ENCODE peak calls at places on chromosomes 11 and 22, in nine cellular contexts. Z, Y, R, N, F, M, S, P and O are unnamed samples.
A peak's percentile ranks its signal among the peaks of the same experiment; 100 is the strongest.

GRCh38 chr11:76208829-76209670 is 2.7 kb upstream of the WNT11 start:
- DNase-seq in M (peak; percentile 72), R (peak; percentile 94), N (peak; percentile 95), Z (peak; percentile 85), S (peak; percentile 79), F (peak; percentile 79), Y (peak; percentile 45), P (peak; percentile 87), O (peak; percentile 71)

GRCh38 chr22:31083923-31084810 is 3.0 kb downstream of the SMTN start:
- DNase-seq in N (peak; percentile 56), Y (no peak), Z (no peak), M (no peak), F (no peak), R (no peak), P (no peak), S (no peak), O (no peak)

GRCh38 chr22:39532215-39533071 is at the start of gene RPS19BP1:
- DNase-seq in M (peak; percentile 99), P (peak; percentile 98), S (peak; percentile 99), Z (peak; percentile 99), Y (peak; percentile 100), N (peak; percentile 99), R (peak; percentile 99), F (peak; percentile 99), O (peak; percentile 100)

GRCh38 chr11:124640660-124641059 is 18.0 kb downstream of the TBRG1 start:
- DNase-seq in N (no peak), M (no peak), F (no peak), R (no peak), P (no peak), Y (no peak), S (no peak), Z (no peak), O (no peak)

GRCh38 chr22:49402169-49402568 is 425.5 kb downstream of the BRD1 start:
- DNase-seq in S (no peak), F (no peak), Y (no peak), R (no peak), M (no peak), P (no peak), N (no peak), Z (peak; percentile 7), O (no peak)

GRCh38 chr22:29907753-29908515 is 25.0 kb downstream of the MTMR3 start:
- DNase-seq in Y (peak; percentile 98), S (peak; percentile 86), N (peak; percentile 90), P (no peak), Z (peak; percentile 82), M (peak; percentile 79), R (peak; percentile 72), F (peak; percentile 81), O (peak; percentile 92)

GRCh38 chr11:75626692-75627536 is 41.9 kb downstream of the MAP6 start:
- DNase-seq in R (no peak), Y (peak; percentile 48), F (no peak), M (no peak), Z (no peak), N (no peak), P (no peak), S (no peak), O (no peak)

GRCh38 chr11:46916669-46917108 is 1.7 kb downstream of the LRP4 start:
- DNase-seq in Y (peak; percentile 76), Z (no peak), S (peak; percentile 66), P (no peak), R (peak; percentile 83), F (peak; percentile 72), M (peak; percentile 72), N (peak; percentile 79), O (peak; percentile 42)

GRCh38 chr11:108857382-108857781 is 192.5 kb downstream of the DDX10 start:
- DNase-seq in Z (no peak), F (no peak), Y (no peak), R (peak; percentile 78), N (no peak), S (no peak), M (peak; percentile 58), P (no peak), O (no peak)

GRCh38 chr11:12159351-12160099 is 49.1 kb downstream of the MICAL2 start:
- DNase-seq in R (no peak), S (peak; percentile 59), N (no peak), F (no peak), Y (peak; percentile 94), P (no peak), Z (no peak), M (peak; percentile 68), O (no peak)

GRCh38 chr11:116791002-116791812 is 472 bp downstream of the APOA5 start:
- DNase-seq in F (peak; percentile 66), M (peak; percentile 74), Y (peak; percentile 33), N (peak; percentile 93), R (peak; percentile 92), S (peak; percentile 49), P (peak; percentile 88), Z (peak; percentile 87), O (peak; percentile 71)

GRCh38 chr11:131691558-131692041 is 321.2 kb downstream of the NTM start:
- DNase-seq in S (no peak), Y (peak; percentile 20), F (no peak), M (no peak), R (no peak), P (no peak), N (no peak), Z (no peak), O (no peak)

GRCh38 chr22:28997342-28997741 is 64.3 kb downstream of the C22orf31 start:
- DNase-seq in P (no peak), F (no peak), N (no peak), Z (no peak), S (no peak), M (no peak), Y (no peak), R (no peak), O (no peak)

DNA sequence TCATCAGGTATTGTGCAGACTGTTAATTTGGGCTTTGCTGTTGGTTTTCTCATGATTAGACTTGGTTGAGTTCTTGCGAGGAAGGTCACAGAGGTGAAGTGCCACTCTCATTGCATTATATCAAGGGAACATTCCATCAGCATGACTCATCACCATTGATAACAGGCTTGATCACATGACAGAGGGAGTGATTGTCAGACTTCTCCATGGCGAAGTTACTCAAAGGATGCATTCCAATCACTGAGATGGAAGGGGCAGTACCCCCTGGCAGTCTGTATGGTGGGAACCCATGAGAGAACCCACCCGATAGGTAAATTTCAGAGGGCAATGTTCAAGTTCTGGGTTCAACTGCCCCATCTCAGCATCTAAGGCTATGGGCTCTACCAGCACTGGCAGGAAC is 19.4 kb upstream of the P2RY2 start:
- DNase-seq in Z (no peak), S (peak; percentile 64), N (no peak), M (no peak), P (no peak), Y (peak; percentile 20), R (no peak), F (no peak), O (peak; percentile 94)
- H3K4me1 ChIP-seq in Z (peaks cover 26% of the 10 kb centered on the region), S (peaks cover 44% of the 10 kb centered on the region), N (no peaks in the 10 kb centered on the region), M (no peaks in the 10 kb centered on the region), P (no peaks in the 10 kb centered on the region), Y (no peaks in the 10 kb centered on the region), R (peaks cover 8% of the 10 kb centered on the region), F (no peaks in the 10 kb centered on the region), O (peaks cover 5% of the 10 kb centered on the region)

GRCh38 chr22:46025973-46026906 is 49.3 kb upstream of the WNT7B start:
- DNase-seq in M (no peak), S (no peak), P (no peak), Y (no peak), Z (peak; percentile 28), N (peak; percentile 58), F (peak; percentile 14), R (peak; percentile 26), O (no peak)
- H3K4me3 ChIP-seq in M (no peak overlapping the region), S (no peak overlapping the region), P (no peak overlapping the region), Y (no peak overlapping the region), Z (peak overlapping the region; percentile 55), N (no peak overlapping the region), F (no peak overlapping the region), R (no peak overlapping the region), O (no peak overlapping the region)

GRCh38 chr22:38032681-38033521 is 24.3 kb upstream of the PICK1 start:
- DNase-seq in M (no peak), R (no peak), N (no peak), P (no peak), Z (no peak), S (peak; percentile 53), Y (peak; percentile 69), F (no peak), O (no peak)
- H3K4me1 ChIP-seq in M (peaks cover 21% of the 10 kb centered on the region), R (peaks cover 12% of the 10 kb centered on the region), N (no peaks in the 10 kb centered on the region), P (no peaks in the 10 kb centered on the region), Z (peaks cover 24% of the 10 kb centered on the region), S (peaks cover 32% of the 10 kb centered on the region), Y (peaks cover 30% of the 10 kb centered on the region), F (peaks cover 16% of the 10 kb centered on the region), O (no peaks in the 10 kb centered on the region)

GRCh38 chr22:42343136-42343484 is 72.7 kb upstream of the TCF20 start:
- DNase-seq in S (peak; percentile 21), Z (no peak), N (no peak), M (no peak), F (no peak), P (no peak), Y (peak; percentile 13), R (no peak), O (no peak)

GRCh38 chr22:42342426-42343135 is 72.1 kb upstream of the TCF20 start:
- DNase-seq in R (no peak), Y (no peak), Z (no peak), N (no peak), S (no peak), P (no peak), F (no peak), M (no peak), O (no peak)

GRCh38 chr22:42340150-42340549 is 69.7 kb upstream of the TCF20 start:
- DNase-seq in M (no peak), R (no peak), F (no peak), N (no peak), Y (no peak), P (no peak), S (no peak), Z (no peak), O (no peak)

GRCh38 chr22:42341779-42342178 is 71.3 kb upstream of the TCF20 start:
- DNase-seq in P (no peak), R (no peak), F (no peak), Z (no peak), S (no peak), N (no peak), M (no peak), Y (no peak), O (no peak)

GRCh38 chr22:42340695-42341383 is 70.4 kb upstream of the TCF20 start:
- DNase-seq in S (no peak), Z (no peak), M (no peak), P (no peak), F (no peak), R (peak; percentile 63), N (no peak), Y (no peak), O (no peak)
- H3K4me3 ChIP-seq in S (no peak overlapping the region), Z (no peak overlapping the region), M (no peak overlapping the region), P (no peak overlapping the region), F (no peak overlapping the region), R (no peak overlapping the region), N (no peak overlapping the region), Y (no peak overlapping the region), O (no peak overlapping the region)

DNA sequence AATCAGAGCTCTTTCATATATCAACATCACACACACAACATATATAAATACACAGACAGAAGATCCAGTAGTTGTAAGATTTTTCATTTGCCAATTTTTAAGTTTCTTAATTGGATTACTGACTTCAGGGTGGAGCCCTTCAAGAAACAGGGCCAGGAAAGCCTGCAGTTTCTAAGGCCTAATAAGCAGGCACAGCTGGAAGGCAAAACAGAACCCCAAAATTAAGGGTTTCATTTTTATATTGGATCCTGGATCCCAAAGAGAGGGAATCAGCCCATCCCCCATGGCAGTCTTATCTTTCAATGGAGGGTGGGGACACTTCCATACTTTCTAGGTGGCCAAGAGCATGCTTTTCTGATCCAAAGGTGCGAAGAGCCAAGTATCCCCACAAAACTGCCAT is 4.7 kb upstream of the C1QTNF6 start:
- DNase-seq in S (no peak), N (no peak), F (no peak), P (no peak), M (no peak), Z (no peak), Y (no peak), R (no peak), O (no peak)
- H3K4me1 ChIP-seq in S (peaks cover 91% of the 10 kb centered on the region), N (peaks cover 14% of the 10 kb centered on the region), F (peaks cover 44% of the 10 kb centered on the region), P (peaks cover 52% of the 10 kb centered on the region), M (peaks cover 56% of the 10 kb centered on the region), Z (peaks cover 67% of the 10 kb centered on the region), Y (peaks cover 28% of the 10 kb centered on the region), R (peaks cover 24% of the 10 kb centered on the region), O (peaks cover 9% of the 10 kb centered on the region)